ENCODE peak calls at places on chromosome 3, in eight cellular contexts. V is GM13976; D is hepatocyte; N is nephron progenitor cell; T is foreskin fibroblast; I is activated CD8-positive, alpha-beta T cell treated with anti-CD3 and anti-CD28 coated beads for 36 hours; K is lower lobe of right lung; H is neural crest cell. A is an unnamed sample.

GRCh38 chr3:66224220-66224619 is 3.4 kb downstream of the SLC25A26 start:
- DNase-seq in D (no peak), H (no peak), V (no peak), K (no peak), I (peak), N (no peak), T (no peak), A (no peak)

GRCh38 chr3:127206611-127207516 is 13.9 kb downstream of the PRR23E start:
- DNase-seq in D (no peak), N (no peak), V (peak), K (no peak), I (no peak), T (no peak), H (no peak), A (no peak)

GRCh38 chr3:126999383-126999782 is 16.5 kb downstream of the PLXNA1 start:
- DNase-seq in N (no peak), H (no peak), T (no peak), D (no peak), K (no peak), V (no peak), I (no peak), A (no peak)

GRCh38 chr3:58749948-58750347 is 83.4 kb upstream of the FAM3D start:
- DNase-seq in D (no peak), T (no peak), N (no peak), I (no peak), H (no peak), K (no peak), V (no peak), A (no peak)

GRCh38 chr3:35440826-35441225 is 198.5 kb upstream of the ARPP21 start:
- DNase-seq in I (no peak), K (no peak), T (no peak), D (no peak), N (no peak), V (no peak), H (no peak), A (no peak)

GRCh38 chr3:72319202-72320095 is 528.8 kb downstream of the SHQ1 start:
- DNase-seq in K (no peak), V (no peak), H (no peak), T (peak), D (peak), I (no peak), N (no peak), A (no peak)

GRCh38 chr3:155604967-155605366 is 139.9 kb downstream of the PLCH1 start:
- DNase-seq in K (no peak), H (no peak), I (no peak), T (no peak), N (no peak), D (no peak), V (no peak), A (no peak)

GRCh38 chr3:33645060-33645841 is 72.8 kb downstream of the CLASP2 start:
- DNase-seq in N (no peak), T (no peak), H (no peak), V (no peak), K (no peak), D (peak), I (peak), A (no peak)

GRCh38 chr3:146067048-146067447 is 93.9 kb downstream of the PLOD2 start:
- DNase-seq in I (no peak), N (no peak), K (no peak), H (no peak), V (no peak), T (peak), D (no peak), A (no peak)

GRCh38 chr3:144127014-144127413 is 155.4 kb downstream of the DIPK2A start:
- DNase-seq in N (no peak), I (no peak), T (no peak), D (no peak), K (no peak), H (no peak), V (no peak), A (no peak)

GRCh38 chr3:144127700-144128099 is 156.1 kb downstream of the DIPK2A start:
- DNase-seq in T (no peak), D (no peak), N (no peak), V (no peak), H (no peak), I (no peak), K (no peak), A (no peak)

GRCh38 chr3:144128117-144128892 is 156.7 kb downstream of the DIPK2A start:
- DNase-seq in D (no peak), K (no peak), T (no peak), N (no peak), I (peak), V (peak), H (no peak), A (no peak)

GRCh38 chr3:144129536-144130214 is 158.1 kb downstream of the DIPK2A start:
- DNase-seq in H (no peak), I (peak), N (no peak), T (peak), D (no peak), K (no peak), V (no peak), A (no peak)
- TF ChIP-seq CTCF in H (no peak), I (no peak), N (no peak), T (no peak), D (no peak), K (no peak), V (no peak), A (no peak)

GRCh38 chr3:49013738-49014660 is 4.4 kb downstream of the DALRD3 start:
- DNase-seq in K (no peak), D (peak), I (peak), T (no peak), H (peak), N (peak), V (peak), A (no peak)
- TF ChIP-seq CTCF in K (peak), D (peak), I (peak), T (peak), H (peak), N (peak), V (peak), A (peak)

DNA sequence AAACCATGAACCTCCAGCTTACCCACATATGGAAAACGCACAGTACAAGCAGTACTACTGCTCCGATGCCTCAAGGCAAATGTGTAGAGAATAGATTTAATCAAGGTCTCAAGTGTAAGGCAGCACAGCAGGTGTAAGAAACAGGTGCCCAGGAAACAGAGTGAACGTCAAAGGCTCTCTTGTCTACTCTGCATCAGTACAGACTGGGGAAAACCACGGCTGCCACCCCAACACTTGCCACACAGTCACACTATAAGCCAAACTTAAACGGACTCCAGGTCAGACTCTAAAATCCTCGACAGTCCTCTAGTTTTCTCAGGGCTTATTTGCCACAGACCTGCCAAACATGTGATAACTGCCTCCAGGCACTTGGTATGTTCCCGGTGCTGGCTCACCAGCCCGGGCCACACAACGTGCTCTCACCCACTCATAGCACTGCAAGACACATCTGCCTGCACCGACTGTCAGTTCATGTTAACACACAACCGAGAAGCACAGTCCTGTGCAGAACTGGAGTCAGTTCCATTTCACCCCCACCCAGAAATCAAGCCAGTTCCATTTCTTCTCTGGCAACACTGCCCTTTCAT is 30.6 kb downstream of the ABCC5 start:
- DNase-seq in H (no peak), N (no peak), I (no peak), T (no peak), K (no peak), V (no peak), D (no peak), A (no peak)
- TF ChIP-seq CTCF in H (no peak), N (no peak), I (no peak), T (no peak), K (no peak), V (no peak), D (no peak), A (no peak)

GRCh38 chr3:20154928-20155327 is 31.1 kb downstream of the SGO1 start:
- DNase-seq in K (no peak), T (no peak), I (no peak), V (no peak), N (no peak), H (no peak), D (no peak), A (no peak)
- TF ChIP-seq CTCF in K (no peak), T (no peak), I (no peak), V (no peak), N (no peak), H (no peak), D (no peak), A (no peak)